ENCODE peak calls at places on chromosomes 3 and 15, in five cellular contexts. K, O, M, E and J are unnamed samples.

GRCh38 chr3:9862391-9863235 is 17.4 kb downstream of the CIDEC start:
- DNase-seq in E (peak), O (no peak), K (peak), M (no peak), J (peak)

GRCh38 chr3:15647629-15648167 is 46.2 kb downstream of the BTD start:
- DNase-seq in M (peak), E (no peak), K (no peak), O (peak), J (peak)

GRCh38 chr3:143751643-143752178 is 96.6 kb downstream of the SLC9A9 start:
- DNase-seq in O (no peak), E (no peak), M (no peak), K (no peak), J (no peak)

GRCh38 chr15:42139596-42139995 is 16.8 kb downstream of the PLA2G4F start:
- DNase-seq in K (no peak), E (no peak), O (no peak), M (no peak), J (no peak)

GRCh38 chr3:175386630-175387029 is 527.5 kb downstream of the NAALADL2 start:
- DNase-seq in E (no peak), M (peak), K (no peak), O (peak), J (peak)

GRCh38 chr3:30260747-30261146 is 345.7 kb upstream of the TGFBR2 start:
- DNase-seq in M (no peak), O (no peak), E (no peak), K (no peak), J (no peak)

GRCh38 chr3:37660782-37661181 is 200.9 kb upstream of the CTDSPL start:
- DNase-seq in K (no peak), O (no peak), M (peak), E (no peak), J (no peak)

GRCh38 chr3:120326784-120327183 is 22.4 kb downstream of the LRRC58 start:
- DNase-seq in M (no peak), K (no peak), E (no peak), O (no peak), J (no peak)

GRCh38 chr15:81789403-81789802 is 256.4 kb downstream of the MEX3B start:
- DNase-seq in E (no peak), M (no peak), K (no peak), O (no peak), J (no peak)

GRCh38 chr3:69178838-69179739 is 56.7 kb upstream of the LMOD3 start:
- DNase-seq in K (no peak), O (peak), E (no peak), M (peak), J (no peak)

GRCh38 chr3:60659098-60659497 is 592.2 kb downstream of the FHIT start:
- DNase-seq in M (no peak), K (no peak), E (no peak), O (no peak), J (no peak)

GRCh38 chr3:34212671-34213070 is 414.2 kb downstream of the PDCD6IP start:
- DNase-seq in M (peak), O (no peak), K (no peak), E (no peak), J (peak)

GRCh38 chr15:63232943-63233342 is 43.5 kb downstream of the RAB8B start:
- DNase-seq in K (no peak), E (no peak), O (no peak), M (no peak), J (no peak)

GRCh38 chr15:75065467-75065850 is 42.1 kb downstream of the PPCDC start:
- DNase-seq in M (no peak), E (no peak), K (peak), O (peak), J (no peak)

GRCh38 chr15:96359772-96360498 is 29.4 kb downstream of the NR2F2 start:
- DNase-seq in O (no peak), K (peak), E (no peak), M (no peak), J (peak)

GRCh38 chr3:81908596-81908995 is 147.2 kb upstream of the GBE1 start:
- DNase-seq in M (no peak), K (no peak), E (no peak), O (no peak), J (no peak)

GRCh38 chr3:69236808-69237707 is 114.7 kb upstream of the LMOD3 start:
- DNase-seq in O (no peak), K (no peak), M (no peak), E (no peak), J (no peak)

GRCh38 chr3:127961963-127962362 is 46.9 kb downstream of the KBTBD12 start:
- DNase-seq in E (no peak), K (no peak), O (peak), M (peak), J (peak)

GRCh38 chr3:134666885-134667284 is 16.1 kb upstream of the KY start:
- DNase-seq in O (no peak), E (no peak), M (no peak), K (no peak), J (no peak)

GRCh38 chr3:139491027-139491700 is 14.8 kb upstream of the RBP2 start:
- DNase-seq in E (no peak), M (peak), O (no peak), K (no peak), J (no peak)

GRCh38 chr3:73624363-73625123 is at the start of gene PDZRN3:
- DNase-seq in E (peak), M (peak), K (peak), O (peak), J (peak)

GRCh38 chr3:160852856-160853255 is 96.8 kb downstream of the PPM1L start:
- DNase-seq in O (no peak), K (no peak), E (no peak), M (no peak), J (no peak)

GRCh38 chr15:61227269-61228024 is 1.7 kb downstream of the RORA start:
- DNase-seq in K (peak), M (peak), E (peak), O (peak), J (peak)

GRCh38 chr3:18295171-18295920 is 129.8 kb downstream of the SATB1 start:
- DNase-seq in O (peak), K (no peak), M (peak), E (no peak), J (peak)

GRCh38 chr3:122533480-122533879 is 18.7 kb upstream of the KPNA1 start:
- DNase-seq in O (no peak), E (no peak), K (no peak), M (peak), J (no peak)

GRCh38 chr15:56758770-56759449 is 25.6 kb upstream of the ZNF280D start:
- DNase-seq in M (peak), O (peak), K (no peak), E (no peak), J (peak)

GRCh38 chr3:71486831-71487230 is 96.7 kb downstream of the FOXP1 start:
- DNase-seq in O (no peak), E (no peak), K (no peak), M (no peak), J (no peak)

GRCh38 chr3:180320631-180321030 is 281.3 kb upstream of the TTC14 start:
- DNase-seq in K (no peak), E (no peak), M (peak), O (no peak), J (no peak)

GRCh38 chr3:180322829-180323228 is 279.1 kb upstream of the TTC14 start:
- DNase-seq in O (no peak), K (no peak), E (no peak), M (no peak), J (no peak)

DNA sequence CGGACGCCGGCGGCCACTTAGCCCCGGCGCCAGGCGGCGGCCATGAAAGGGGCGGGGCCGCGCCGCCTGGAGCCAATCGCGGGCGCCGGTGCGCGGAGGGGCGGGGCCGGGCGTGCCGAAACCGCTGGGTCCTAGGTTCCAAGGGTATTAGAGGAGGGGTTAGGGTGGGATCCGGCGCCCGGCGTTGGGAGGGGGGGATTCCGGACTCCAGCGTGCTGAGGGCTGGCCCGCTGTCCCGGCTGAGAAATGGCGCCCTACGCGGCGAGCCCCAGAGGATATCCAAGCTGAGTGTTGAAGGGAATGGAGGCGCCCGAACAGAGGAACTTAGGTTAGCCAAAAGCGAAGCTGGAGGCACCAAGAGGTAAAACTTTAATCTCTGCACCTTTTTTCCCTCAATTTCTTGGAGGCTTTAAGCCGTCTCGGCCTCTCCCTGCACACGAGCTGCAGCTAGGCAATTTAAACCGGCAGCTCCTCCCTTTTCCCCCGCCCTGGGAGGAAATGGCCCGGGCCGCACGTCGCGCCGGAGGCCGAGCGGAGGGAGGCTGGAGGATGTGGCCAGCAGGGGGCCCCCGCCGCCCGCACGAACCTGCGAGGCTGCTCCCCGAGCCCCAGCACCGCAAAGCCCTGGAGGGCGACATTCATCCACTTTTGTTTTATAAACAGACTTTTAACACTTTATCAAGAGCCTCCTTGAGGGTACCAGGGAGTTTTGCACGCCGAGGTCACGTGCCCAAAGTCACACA is at the start of gene XXYLT1:
- DNase-seq in O (peak), M (peak), E (peak), K (peak), J (peak)
- TF ChIP-seq CTCF in O (peak), M (peak), E (peak), K (peak), J (peak)

GRCh38 chr3:48422691-48423090 is 7.2 kb downstream of the PLXNB1 start:
- DNase-seq in E (no peak), M (no peak), O (no peak), K (no peak), J (no peak)

GRCh38 chr3:48420561-48420960 is 9.3 kb downstream of the PLXNB1 start:
- DNase-seq in M (no peak), K (no peak), O (no peak), E (no peak), J (no peak)

GRCh38 chr3:48423241-48423882 is 6.5 kb downstream of the PLXNB1 start:
- DNase-seq in O (no peak), K (no peak), M (no peak), E (no peak), J (no peak)

GRCh38 chr3:48423883-48424695 is 5.8 kb downstream of the PLXNB1 start:
- DNase-seq in M (no peak), K (no peak), E (no peak), O (no peak), J (no peak)

DNA sequence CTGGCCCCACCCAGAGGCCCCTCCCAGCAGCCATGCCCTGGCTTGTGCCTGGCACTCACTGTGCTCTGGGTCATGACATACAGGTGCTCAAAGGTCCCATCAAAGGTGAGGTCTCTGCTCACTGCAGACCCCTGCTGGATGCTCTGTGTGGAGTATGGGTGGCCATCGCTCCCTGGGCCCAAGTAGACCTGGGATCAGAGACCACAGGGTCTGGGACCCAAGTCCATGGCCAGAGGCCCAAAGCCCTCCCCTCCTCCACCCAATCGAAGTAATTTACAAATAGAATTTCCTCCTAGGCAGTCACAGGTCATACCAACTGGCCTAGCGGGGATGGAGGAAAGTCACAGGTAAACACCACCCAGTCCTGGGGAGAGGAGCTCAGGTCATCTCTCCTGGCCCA is 7.6 kb downstream of the PLXNB1 start:
- DNase-seq in M (no peak), K (no peak), E (no peak), O (no peak), J (no peak)
- TF ChIP-seq CTCF in M (peak), K (no peak), E (no peak), O (peak), J (peak)

GRCh38 chr15:38885001-38885400 is 320.4 kb upstream of the RASGRP1 start:
- DNase-seq in K (no peak), M (peak), O (peak), E (no peak), J (peak)
- TF ChIP-seq CTCF in K (no peak), M (no peak), O (no peak), E (no peak), J (no peak)

DNA sequence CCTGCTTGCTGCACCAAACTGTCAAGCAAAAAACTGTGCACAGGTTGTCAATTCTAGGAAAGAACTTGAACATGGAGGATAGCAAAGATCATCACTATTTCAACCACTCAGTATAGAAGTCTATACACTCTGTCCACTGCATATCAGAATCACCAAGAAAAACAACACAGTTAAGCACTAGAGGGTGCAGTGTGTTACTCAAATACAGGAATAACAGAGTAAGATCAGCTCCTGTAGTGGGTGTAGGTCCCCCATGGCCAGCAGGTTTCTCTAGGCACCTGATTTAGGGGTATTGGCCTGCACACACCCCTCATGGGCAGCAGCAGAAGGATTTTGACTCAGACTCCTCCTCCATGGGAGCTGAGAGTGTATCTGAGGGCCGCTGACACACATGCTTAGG is 464.1 kb downstream of the EPHA6 start:
- DNase-seq in E (no peak), K (no peak), M (no peak), O (no peak), J (no peak)
- TF ChIP-seq CTCF in E (no peak), K (no peak), M (no peak), O (no peak), J (no peak)